ENCODE peak calls at places on chromosomes 6 and 20, in five cellular contexts. B is fibroblast of lung, L is lower lobe of right lung, G is brain microvascular endothelial cell, X is esophagus muscularis mucosa. R is an unnamed sample.

GRCh38 chr6:140909156-140909555 is 1223.6 kb upstream of the GJE1 start:
- DNase-seq in B (peak; percentile 50), L (no peak), G (peak; percentile 31), X (no peak), R (no peak)

GRCh38 chr6:45661667-45662066 is 283.9 kb upstream of the SUPT3H start:
- DNase-seq in B (peak; percentile 72), L (no peak), G (peak; percentile 84), X (no peak), R (no peak)

GRCh38 chr20:48772183-48772976 is 55.4 kb downstream of the PREX1 start:
- DNase-seq in B (no peak), L (peak; percentile 83), G (no peak), X (no peak), R (no peak)

GRCh38 chr20:36575066-36575743 is 1.8 kb downstream of the TGIF2 start:
- DNase-seq in B (peak; percentile 45), L (peak; percentile 59), G (peak; percentile 35), X (no peak), R (peak; percentile 64)

GRCh38 chr6:145067430-145067829 is 667.9 kb downstream of the EPM2A start:
- DNase-seq in B (no peak), L (no peak), G (peak; percentile 27), X (no peak), R (no peak)

GRCh38 chr6:157510329-157511188 is 129.6 kb downstream of the ZDHHC14 start:
- DNase-seq in B (no peak), L (no peak), G (no peak), X (no peak), R (no peak)

GRCh38 chr6:99993533-99994251 is at the start of gene MCHR2:
- DNase-seq in B (no peak), L (no peak), G (no peak), X (no peak), R (no peak)

GRCh38 chr6:143368426-143368825 is 82.1 kb downstream of the ADAT2 start:
- DNase-seq in B (peak; percentile 44), L (no peak), G (peak; percentile 82), X (no peak), R (no peak)

GRCh38 chr20:24935786-24936525 is 13.1 kb upstream of the CST7 start:
- DNase-seq in B (no peak), L (peak; percentile 8), G (no peak), X (no peak), R (no peak)

GRCh38 chr20:21395666-21396044 is 1.7 kb downstream of the NKX2-4 start:
- DNase-seq in B (no peak), L (no peak), G (no peak), X (no peak), R (peak; percentile 32)

GRCh38 chr20:55882922-55883321 is 122.4 kb downstream of the CBLN4 start:
- DNase-seq in B (no peak), L (no peak), G (no peak), X (no peak), R (no peak)

GRCh38 chr6:152959333-152959732 is 23.5 kb downstream of the FBXO5 start:
- DNase-seq in B (no peak), L (no peak), G (no peak), X (no peak), R (no peak)

GRCh38 chr6:41539204-41539603 is 7.0 kb upstream of the FOXP4 start:
- DNase-seq in B (no peak), L (no peak), G (no peak), X (no peak), R (no peak)

GRCh38 chr20:41538810-41539596 is 79.2 kb downstream of the CHD6 start:
- DNase-seq in B (no peak), L (no peak), G (no peak), X (no peak), R (no peak)

GRCh38 chr6:140276719-140277118 is 902.3 kb upstream of the CITED2 start:
- DNase-seq in B (no peak), L (no peak), G (no peak), X (no peak), R (no peak)

GRCh38 chr6:72525821-72526550 is 95.9 kb upstream of the KCNQ5 start:
- DNase-seq in B (no peak), L (no peak), G (no peak), X (no peak), R (no peak)

GRCh38 chr6:101537917-101538316 is 144.4 kb downstream of the GRIK2 start:
- DNase-seq in B (peak; percentile 14), L (no peak), G (no peak), X (no peak), R (no peak)

GRCh38 chr6:80548496-80548895 is 442.0 kb downstream of the BCKDHB start:
- DNase-seq in B (peak; percentile 35), L (no peak), G (peak; percentile 46), X (no peak), R (no peak)

GRCh38 chr6:167247814-167248595 is 43.1 kb upstream of the UNC93A start:
- DNase-seq in B (no peak), L (no peak), G (no peak), X (no peak), R (no peak)

GRCh38 chr6:3285732-3286131 is 27.0 kb downstream of the PSMG4 start:
- DNase-seq in B (no peak), L (no peak), G (no peak), X (no peak), R (peak; percentile 39)

GRCh38 chr6:159982726-159983506 is 14.0 kb downstream of the IGF2R start:
- DNase-seq in B (peak; percentile 67), L (no peak), G (no peak), X (no peak), R (no peak)

GRCh38 chr6:138287144-138287955 is 69.1 kb upstream of the PBOV1 start:
- DNase-seq in B (no peak), L (peak; percentile 50), G (peak; percentile 27), X (no peak), R (no peak)

GRCh38 chr20:52209154-52209571 is 17.6 kb upstream of the ZFP64 start:
- DNase-seq in B (no peak), L (no peak), G (no peak), X (peak; percentile 90), R (no peak)

GRCh38 chr6:155524249-155524651 is 68.6 kb upstream of the NOX3 start:
- DNase-seq in B (peak; percentile 67), L (no peak), G (peak; percentile 29), X (no peak), R (no peak)

GRCh38 chr20:50260480-50261221 is 70.0 kb downstream of the CEBPB start:
- DNase-seq in B (no peak), L (peak; percentile 71), G (no peak), X (no peak), R (no peak)

GRCh38 chr6:73694711-73695411 is 1.1 kb upstream of the CD109 start:
- DNase-seq in B (peak; percentile 58), L (no peak), G (no peak), X (no peak), R (no peak)

GRCh38 chr6:44286285-44286565 is 16.0 kb downstream of the TMEM151B start:
- DNase-seq in B (no peak), L (no peak), G (no peak), X (no peak), R (no peak)

GRCh38 chr6:168319279-168320051 is at the start of gene DACT2:
- DNase-seq in B (no peak), L (no peak), G (no peak), X (no peak), R (no peak)

GRCh38 chr6:45710304-45710821 is 305.3 kb downstream of the CLIC5 start:
- DNase-seq in B (peak; percentile 55), L (peak; percentile 58), G (no peak), X (no peak), R (no peak)

GRCh38 chr6:112149236-112149635 is 61.8 kb downstream of the FAM229B start:
- DNase-seq in B (no peak), L (no peak), G (no peak), X (no peak), R (no peak)

GRCh38 chr6:31881136-31881859 is 2.5 kb upstream of the SLC44A4 start:
- DNase-seq in B (no peak), L (no peak), G (no peak), X (no peak), R (no peak)
- H3K27ac ChIP-seq in B (no peak overlapping the region), L (no peak overlapping the region), G (no peak overlapping the region), X (no peak overlapping the region), R (no peak overlapping the region)

GRCh38 chr20:19696620-19697019 is 61.4 kb upstream of the RIN2 start:
- DNase-seq in B (no peak), L (no peak), G (no peak), X (no peak), R (no peak)
- H3K27ac ChIP-seq in B (no peak overlapping the region), L (no peak overlapping the region), G (no peak overlapping the region), X (no peak overlapping the region), R (no peak overlapping the region)

DNA sequence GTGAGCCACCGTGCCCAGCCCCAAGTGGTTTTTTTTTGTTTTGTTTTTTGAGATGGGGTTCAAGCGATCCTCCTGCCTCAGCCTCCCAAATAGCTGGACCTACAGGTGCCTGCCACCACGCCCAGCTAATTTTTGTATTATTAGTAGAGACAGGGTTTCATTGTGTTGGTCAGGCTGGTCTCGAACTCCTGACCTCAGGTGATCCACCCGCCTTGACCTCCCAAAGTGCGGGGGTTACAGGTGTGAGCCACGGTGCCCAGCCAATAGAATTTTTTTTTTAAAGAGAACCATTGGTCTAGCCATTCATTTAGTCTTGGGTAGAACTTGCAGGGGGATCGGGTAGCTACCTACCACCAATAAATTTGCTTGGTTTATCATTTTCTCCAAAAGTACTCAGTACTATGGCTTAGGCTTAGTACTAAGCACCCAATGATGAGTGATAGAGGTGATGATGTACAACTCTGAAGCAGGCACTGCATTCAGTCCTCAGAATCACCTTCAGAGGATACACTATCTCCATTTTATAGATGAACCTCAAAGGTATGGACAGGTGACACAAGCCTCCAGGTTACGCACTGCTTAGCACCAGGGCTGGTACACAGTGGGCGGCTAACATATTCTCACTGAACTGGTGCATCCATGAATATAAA is 12.9 kb upstream of the C20orf203 start:
- DNase-seq in B (no peak), L (no peak), G (no peak), X (no peak), R (no peak)
- H3K27ac ChIP-seq in B (peak overlapping the region; percentile 55), L (no peak overlapping the region), G (no peak overlapping the region), X (no peak overlapping the region), R (no peak overlapping the region)

GRCh38 chr6:109182590-109182989 is 87.3 kb downstream of the CEP57L1 start:
- DNase-seq in B (no peak), L (no peak), G (no peak), X (no peak), R (no peak)
- H3K27ac ChIP-seq in B (no peak overlapping the region), L (no peak overlapping the region), G (no peak overlapping the region), X (no peak overlapping the region), R (no peak overlapping the region)

GRCh38 chr6:91105532-91105931 is 518.7 kb upstream of the MAP3K7 start:
- DNase-seq in B (no peak), L (no peak), G (no peak), X (no peak), R (no peak)
- H3K27ac ChIP-seq in B (no peak overlapping the region), L (no peak overlapping the region), G (no peak overlapping the region), X (no peak overlapping the region), R (no peak overlapping the region)

DNA sequence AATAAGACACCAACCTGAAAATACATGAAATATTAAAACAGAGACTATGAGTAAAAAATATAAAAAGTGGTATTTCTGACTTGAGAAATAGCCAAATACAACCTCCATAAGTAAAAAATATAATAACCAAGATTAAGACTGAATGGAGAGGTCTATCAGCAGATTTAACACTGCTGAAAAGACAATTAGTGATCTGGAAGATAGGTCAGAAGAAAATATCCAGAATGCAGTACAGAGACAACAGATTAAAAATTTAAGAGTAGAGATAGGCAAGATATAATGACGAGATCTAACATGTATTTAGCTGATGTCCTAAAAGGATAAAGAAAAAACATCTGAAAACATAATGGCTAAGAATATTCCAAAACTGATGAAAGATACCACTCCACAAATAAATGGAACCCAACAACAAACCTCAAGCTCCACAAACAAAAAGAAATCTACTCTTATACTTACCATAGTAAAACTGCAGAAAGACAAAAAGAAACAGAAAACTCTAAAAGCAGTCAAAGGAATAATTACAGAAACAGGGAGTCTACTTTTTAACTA is 18.8 kb downstream of the ESF1 start:
- DNase-seq in B (no peak), L (no peak), G (no peak), X (no peak), R (no peak)
- H3K27ac ChIP-seq in B (no peak overlapping the region), L (no peak overlapping the region), G (no peak overlapping the region), X (no peak overlapping the region), R (no peak overlapping the region)